ENCODE peak calls at places on chromosome 12, in six cellular contexts. T, U, M, H, D and O are unnamed samples.

GRCh38 chr12:14834502-14834901 is 8.8 kb downstream of the ART4 start:
- DNase-seq in T (no peak), U (no peak), M (no peak), H (no peak), D (no peak), O (no peak)

GRCh38 chr12:107645630-107646333 is 39.8 kb upstream of the PWP1 start:
- DNase-seq in T (no peak), U (no peak), M (peak), H (peak), D (no peak), O (peak)

GRCh38 chr12:124756151-124756550 is 107.5 kb downstream of the SCARB1 start:
- DNase-seq in T (no peak), U (no peak), M (no peak), H (no peak), D (no peak), O (no peak)

GRCh38 chr12:30840715-30841114 is 85.8 kb upstream of the TSPAN11 start:
- DNase-seq in T (no peak), U (no peak), M (no peak), H (no peak), D (no peak), O (no peak)

GRCh38 chr12:124938606-124939427 is 24.4 kb upstream of the UBC start:
- DNase-seq in T (peak), U (no peak), M (peak), H (peak), D (no peak), O (peak)

GRCh38 chr12:27635349-27635972 is 60.8 kb upstream of the REP15 start:
- DNase-seq in T (peak), U (no peak), M (no peak), H (no peak), D (no peak), O (no peak)

GRCh38 chr12:52382854-52383253 is 2.6 kb downstream of the KRT84 start:
- DNase-seq in T (no peak), U (no peak), M (no peak), H (no peak), D (no peak), O (no peak)

GRCh38 chr12:94641283-94641682 is 9.1 kb downstream of the TMCC3 start:
- DNase-seq in T (no peak), U (no peak), M (no peak), H (no peak), D (no peak), O (peak)

GRCh38 chr12:57894577-57895292 is 46.6 kb upstream of the ATP23 start:
- DNase-seq in T (no peak), U (no peak), M (no peak), H (peak), D (no peak), O (no peak)

GRCh38 chr12:89369166-89369565 is 16.9 kb upstream of the DUSP6 start:
- DNase-seq in T (no peak), U (no peak), M (no peak), H (no peak), D (no peak), O (no peak)

GRCh38 chr12:124361074-124361965 is 66.4 kb downstream of the RFLNA start:
- DNase-seq in T (no peak), U (no peak), M (no peak), H (no peak), D (no peak), O (no peak)

GRCh38 chr12:130633771-130634170 is 82.3 kb downstream of the RIMBP2 start:
- DNase-seq in T (no peak), U (no peak), M (no peak), H (peak), D (no peak), O (peak)

GRCh38 chr12:4908694-4909396 is 860 bp upstream of the KCNA1 start:
- DNase-seq in T (no peak), U (no peak), M (no peak), H (peak), D (no peak), O (peak)

GRCh38 chr12:71312767-71313375 is 126.7 kb upstream of the LGR5 start:
- DNase-seq in T (peak), U (no peak), M (no peak), H (no peak), D (no peak), O (no peak)

GRCh38 chr12:65121049-65121955 is at the start of gene WIF1:
- DNase-seq in T (no peak), U (no peak), M (no peak), H (peak), D (no peak), O (peak)

GRCh38 chr12:65122661-65123060 is 1.6 kb upstream of the WIF1 start:
- DNase-seq in T (no peak), U (no peak), M (no peak), H (no peak), D (no peak), O (peak)

GRCh38 chr12:65121956-65122469 is 908 bp upstream of the WIF1 start:
- DNase-seq in T (no peak), U (no peak), M (no peak), H (no peak), D (no peak), O (no peak)

GRCh38 chr12:65125247-65125646 is 4.1 kb upstream of the WIF1 start:
- DNase-seq in T (no peak), U (no peak), M (no peak), H (no peak), D (no peak), O (no peak)

GRCh38 chr12:65123435-65124063 is 2.4 kb upstream of the WIF1 start:
- DNase-seq in T (peak), U (no peak), M (no peak), H (no peak), D (no peak), O (peak)
- TF ChIP-seq CTCF in T (peak), U (peak), M (peak), H (peak), D (peak), O (peak)

DNA sequence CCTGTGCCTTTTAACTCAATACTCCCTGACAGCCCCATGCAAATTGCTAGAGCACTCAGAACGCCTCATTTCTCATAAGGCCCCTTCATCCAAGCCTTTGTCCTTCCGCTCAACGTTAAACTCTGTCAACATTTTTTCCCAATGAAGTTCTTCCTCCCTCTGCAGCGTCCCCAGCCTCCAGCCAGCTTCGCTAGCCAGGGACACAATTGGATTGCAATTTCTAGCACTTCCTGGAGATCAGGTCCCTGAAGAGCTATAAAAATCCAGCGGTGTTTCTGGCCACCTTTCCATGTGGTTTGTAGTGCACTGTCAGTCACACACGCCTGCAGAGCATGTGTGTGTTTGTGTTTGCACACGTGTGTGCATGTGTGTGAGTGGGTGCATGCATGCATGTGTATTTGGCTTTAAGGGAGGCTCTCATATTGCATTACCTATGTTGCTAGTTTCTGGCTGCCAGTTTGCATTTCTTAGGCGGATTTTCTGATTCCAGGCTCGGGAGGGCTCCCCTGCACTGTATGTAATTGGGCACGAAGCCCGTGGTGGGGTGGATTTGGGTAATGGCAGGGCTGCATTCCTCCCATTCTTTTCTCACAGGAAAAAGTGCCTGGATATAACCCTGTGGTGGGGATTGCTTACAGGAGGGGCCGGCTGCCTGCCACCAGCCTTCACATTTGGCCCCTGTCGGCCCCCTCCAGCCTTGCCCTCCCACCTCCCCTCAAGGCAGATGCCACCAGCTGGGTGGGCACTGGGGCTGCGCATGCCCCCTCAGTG is 73.8 kb downstream of the TSPAN9 start:
- DNase-seq in T (no peak), U (no peak), M (no peak), H (no peak), D (no peak), O (no peak)
- TF ChIP-seq CTCF in T (no peak), U (no peak), M (no peak), H (no peak), D (no peak), O (no peak)

DNA sequence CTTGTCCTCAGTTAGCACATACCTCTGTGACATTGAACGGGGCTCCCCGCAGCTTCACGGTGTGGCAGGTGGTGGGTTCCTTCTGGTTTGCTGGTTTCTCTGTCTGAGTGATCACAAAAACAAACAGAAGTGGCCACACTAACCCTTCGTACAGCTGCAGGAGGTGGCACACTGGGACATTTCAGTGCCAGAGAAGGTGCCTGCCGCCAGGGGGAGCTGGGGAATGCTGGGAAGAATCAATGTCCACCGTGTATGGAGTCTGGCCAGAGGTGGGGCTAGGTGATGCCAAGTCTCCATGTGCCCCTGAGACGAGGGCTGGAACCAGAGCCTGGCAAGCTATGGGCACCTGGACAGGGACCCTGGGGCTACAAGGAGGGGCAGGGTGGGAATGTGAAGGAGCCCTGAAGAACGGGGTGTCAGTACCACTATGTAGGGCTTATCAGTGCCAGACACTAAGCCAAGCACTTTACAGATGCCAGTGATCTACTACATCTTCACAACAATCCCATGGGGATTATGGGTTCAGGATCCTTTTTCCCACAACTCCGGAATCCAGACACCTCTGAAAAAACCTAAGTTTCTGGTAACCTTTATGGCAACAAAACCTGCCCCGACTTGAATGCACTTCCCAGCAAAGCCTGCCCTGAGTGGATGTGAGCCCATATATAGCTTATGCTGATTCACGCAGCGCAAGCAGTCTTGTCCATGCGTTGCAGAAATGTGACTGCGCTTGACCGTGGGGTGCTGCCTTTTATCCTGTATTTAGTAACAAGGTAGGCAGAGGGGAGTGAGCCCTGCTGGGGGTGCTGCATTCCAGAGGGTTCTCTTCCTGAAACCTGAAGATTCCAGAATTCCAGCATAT is 10.8 kb downstream of the RBM19 start:
- DNase-seq in T (peak), U (no peak), M (no peak), H (peak), D (no peak), O (peak)
- TF ChIP-seq CTCF in T (peak), U (peak), M (no peak), H (peak), D (peak), O (peak)

GRCh38 chr12:3496964-3497363 is 6.0 kb downstream of the PRMT8 start:
- DNase-seq in T (peak), U (no peak), M (no peak), H (no peak), D (no peak), O (no peak)
- TF ChIP-seq CTCF in T (peak), U (no peak), M (no peak), H (peak), D (no peak), O (no peak)

GRCh38 chr12:2009623-2010022 is 5.4 kb upstream of the DCP1B start:
- DNase-seq in T (no peak), U (no peak), M (no peak), H (no peak), D (no peak), O (no peak)

GRCh38 chr12:2003676-2004112 is 563 bp downstream of the DCP1B start:
- DNase-seq in T (no peak), U (no peak), M (peak), H (no peak), D (no peak), O (no peak)

GRCh38 chr12:2008677-2009076 is 4.4 kb upstream of the DCP1B start:
- DNase-seq in T (no peak), U (no peak), M (no peak), H (no peak), D (peak), O (no peak)

GRCh38 chr12:2004113-2004929 is at the start of gene DCP1B:
- DNase-seq in T (peak), U (peak), M (peak), H (peak), D (peak), O (peak)
- TF ChIP-seq CTCF in T (no peak), U (no peak), M (peak), H (no peak), D (no peak), O (no peak)

DNA sequence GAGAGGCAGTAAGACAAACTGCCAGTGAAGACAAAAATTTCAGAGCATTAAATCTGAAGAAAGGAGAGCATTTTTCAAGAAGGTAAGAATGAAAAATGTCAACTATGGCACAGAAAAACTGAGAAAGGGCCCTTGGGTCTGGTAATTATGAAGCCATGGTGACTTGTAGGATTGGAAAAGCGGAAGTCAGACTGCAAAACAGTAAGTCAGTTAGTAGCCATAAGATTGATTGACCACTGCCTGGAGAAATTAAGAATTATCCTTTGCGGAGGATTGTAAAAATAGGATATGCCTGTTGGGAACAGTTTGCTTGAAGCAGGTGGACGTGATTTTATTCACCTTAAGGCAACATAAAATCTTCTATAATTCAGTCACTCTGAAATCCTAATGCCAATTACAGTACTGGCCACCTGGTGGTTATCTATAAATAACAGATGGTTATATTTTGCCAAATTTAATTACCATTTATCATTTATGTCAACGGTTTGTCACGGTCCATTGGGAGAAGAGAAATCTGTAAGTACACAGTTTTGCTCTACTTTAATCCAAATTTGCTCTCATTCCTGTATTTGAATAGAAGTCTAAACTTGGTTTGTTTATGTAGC is 127.1 kb upstream of the CNTN1 start:
- DNase-seq in T (no peak), U (no peak), M (no peak), H (no peak), D (no peak), O (no peak)
- TF ChIP-seq CTCF in T (no peak), U (no peak), M (no peak), H (peak), D (no peak), O (no peak)

GRCh38 chr12:96501139-96501741 is 11.9 kb downstream of the CFAP54 start:
- DNase-seq in T (peak), U (peak), M (peak), H (no peak), D (no peak), O (no peak)

GRCh38 chr12:96502949-96503532 is 13.7 kb downstream of the CFAP54 start:
- DNase-seq in T (no peak), U (no peak), M (no peak), H (no peak), D (no peak), O (no peak)

GRCh38 chr12:96502477-96502876 is 13.1 kb downstream of the CFAP54 start:
- DNase-seq in T (peak), U (no peak), M (no peak), H (no peak), D (no peak), O (no peak)

GRCh38 chr12:96501908-96502307 is 12.5 kb downstream of the CFAP54 start:
- DNase-seq in T (no peak), U (no peak), M (no peak), H (no peak), D (no peak), O (no peak)

DNA sequence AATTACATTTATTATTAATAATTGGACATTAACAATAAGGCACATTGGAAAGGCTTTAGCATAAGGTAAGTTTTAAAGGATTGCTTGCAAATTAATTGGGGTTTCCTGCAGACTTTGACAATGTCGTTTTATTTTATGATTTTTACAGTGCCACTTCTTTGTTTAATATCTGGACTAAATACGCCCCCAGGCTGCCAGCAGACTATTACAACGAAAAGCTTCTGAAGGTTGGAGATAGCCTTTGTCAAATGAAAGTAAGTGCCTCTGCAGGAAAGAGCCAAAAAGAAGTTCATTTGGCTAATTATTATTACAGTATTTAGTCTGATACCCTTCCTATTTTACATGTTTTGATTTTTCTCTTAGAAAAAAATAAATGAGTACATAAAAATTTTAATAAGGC is 11.3 kb downstream of the CFAP54 start:
- DNase-seq in T (peak), U (no peak), M (no peak), H (no peak), D (no peak), O (no peak)
- TF ChIP-seq CTCF in T (peak), U (no peak), M (no peak), H (no peak), D (peak), O (no peak)

DNA sequence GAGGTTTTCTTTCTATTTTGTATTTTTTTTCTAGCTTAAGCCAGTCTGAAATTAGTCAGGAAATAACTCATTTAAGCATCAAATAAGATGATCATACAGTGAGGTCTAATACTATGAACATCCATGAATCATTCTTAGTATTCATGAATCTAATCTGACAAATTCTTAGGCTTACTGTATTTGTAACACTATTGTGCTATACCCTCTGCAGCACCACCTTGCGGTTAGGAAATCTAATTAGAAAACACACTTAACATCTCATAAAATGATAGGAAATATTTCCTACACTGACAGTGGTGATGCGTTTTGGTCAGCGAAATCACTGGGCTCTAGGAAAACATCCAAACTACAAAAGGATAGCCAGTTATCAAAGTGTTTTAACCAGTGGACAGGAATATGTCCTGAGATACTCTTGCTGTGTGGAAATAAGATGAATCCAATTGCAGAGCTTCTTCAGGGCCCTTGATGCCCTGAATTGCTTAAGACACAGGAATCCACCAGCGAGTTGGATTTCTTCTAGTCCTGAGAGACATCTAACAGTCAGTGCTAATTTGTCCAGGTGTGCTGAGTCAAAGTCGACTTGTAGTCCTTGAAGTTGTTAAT is 109.3 kb upstream of the MYF6 start:
- DNase-seq in T (peak), U (no peak), M (no peak), H (no peak), D (peak), O (peak)
- TF ChIP-seq CTCF in T (peak), U (peak), M (peak), H (peak), D (peak), O (peak)